ENCODE peak calls at places on chromosomes 6 and 20, in four cellular contexts. J is HCT116, W is K562, L is GM12878. K is an unnamed sample.

GRCh38 chr6:89007209-89008001 is 44.0 kb upstream of the RNGTT start:
- DNase-seq in J (no peak), W (no peak), L (no peak), K (no peak)

GRCh38 chr6:122869437-122870024 is 80.5 kb downstream of the SMPDL3A start:
- DNase-seq in J (peak; percentile 43), W (peak; percentile 29), L (no peak), K (peak; percentile 60)

GRCh38 chr20:48824830-48825550 is 2.8 kb downstream of the PREX1 start:
- DNase-seq in J (no peak), W (no peak), L (no peak), K (no peak)

GRCh38 chr6:36068012-36068392 is 40.4 kb downstream of the MAPK14 start:
- DNase-seq in J (no peak), W (no peak), L (no peak), K (no peak)

GRCh38 chr20:8854566-8854965 is 214.3 kb upstream of the PLCB4 start:
- DNase-seq in J (no peak), W (no peak), L (no peak), K (no peak)

GRCh38 chr6:162245831-162246230 is 481.7 kb downstream of the PRKN start:
- DNase-seq in J (no peak), W (no peak), L (no peak), K (no peak)

GRCh38 chr6:150880336-150880735 is 14.8 kb downstream of the MTHFD1L start:
- DNase-seq in J (no peak), W (no peak), L (no peak), K (no peak)

GRCh38 chr6:99613398-99613704 is 6.7 kb downstream of the PRDM13 start:
- DNase-seq in J (no peak), W (no peak), L (no peak), K (peak; percentile 88)

GRCh38 chr6:52644246-52644645 is 26.7 kb upstream of the TMEM14A start:
- DNase-seq in J (no peak), W (no peak), L (no peak), K (no peak)

GRCh38 chr6:136969433-136969832 is 47.3 kb downstream of the SLC35D3 start:
- DNase-seq in J (no peak), W (no peak), L (no peak), K (peak; percentile 44)

GRCh38 chr6:74250161-74250560 is 554.2 kb downstream of the CD109 start:
- DNase-seq in J (no peak), W (no peak), L (no peak), K (no peak)

GRCh38 chr6:137536104-137536773 is 42.0 kb upstream of the OLIG3 start:
- DNase-seq in J (no peak), W (no peak), L (no peak), K (no peak)

GRCh38 chr20:24871429-24872213 is 77.4 kb upstream of the CST7 start:
- DNase-seq in J (no peak), W (no peak), L (no peak), K (no peak)

GRCh38 chr20:61791995-61792394 is 273.7 kb downstream of the TAF4 start:
- DNase-seq in J (no peak), W (no peak), L (no peak), K (no peak)

GRCh38 chr6:111758608-111759293 is 114.5 kb downstream of the FYN start:
- DNase-seq in J (no peak), W (no peak), L (no peak), K (no peak)

GRCh38 chr6:132525866-132526265 is 12.2 kb upstream of the TAAR9 start:
- DNase-seq in J (no peak), W (no peak), L (no peak), K (no peak)

DNA sequence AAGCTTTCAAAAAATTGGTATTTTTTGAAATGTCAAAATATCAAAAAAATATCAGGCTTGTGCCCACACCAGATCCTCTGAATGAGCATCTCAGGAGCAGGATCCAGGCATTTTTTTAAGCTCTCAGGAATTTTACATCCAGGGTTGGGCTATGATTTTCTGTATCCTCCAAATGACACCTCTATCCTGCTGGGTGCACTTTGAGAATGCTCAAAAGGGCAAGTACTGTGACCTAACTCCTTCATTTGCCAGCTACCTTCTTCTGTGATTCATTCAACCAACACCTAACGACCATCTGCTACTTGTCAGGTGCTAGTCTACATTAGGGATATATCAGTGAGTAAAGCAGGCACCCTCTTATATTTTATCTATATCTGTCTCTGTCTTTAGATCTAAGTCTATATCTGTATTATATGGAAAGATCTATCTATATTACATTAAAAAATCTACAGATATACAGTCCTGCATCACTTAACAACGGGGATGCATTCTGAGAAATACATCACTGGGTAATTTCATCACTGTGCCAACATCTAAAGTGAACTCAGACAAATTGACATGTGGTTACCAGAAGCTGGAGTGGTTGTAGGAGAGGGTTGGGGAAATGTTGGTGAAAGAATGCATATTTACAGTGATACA is 131.6 kb downstream of the KIF16B start:
- DNase-seq in J (no peak), W (no peak), L (no peak), K (peak; percentile 24)
- H3K9me3 ChIP-seq in J (no peaks in the 10 kb centered on the region), W (no peaks in the 10 kb centered on the region), L (no peaks in the 10 kb centered on the region), K (no peaks in the 10 kb centered on the region)

GRCh38 chr20:64051033-64051452 is 1.6 kb upstream of the SOX18 start:
- DNase-seq in J (no peak), W (no peak), L (no peak), K (no peak)

GRCh38 chr20:64050261-64051032 is 1.0 kb upstream of the SOX18 start:
- DNase-seq in J (no peak), W (peak; percentile 69), L (no peak), K (no peak)

GRCh38 chr20:64049060-64049886 is at the start of gene SOX18:
- DNase-seq in J (no peak), W (peak; percentile 82), L (no peak), K (peak; percentile 83)

GRCh38 chr20:64048402-64049044 is 916 bp downstream of the SOX18 start:
- DNase-seq in J (no peak), W (peak; percentile 57), L (no peak), K (peak; percentile 65)

DNA sequence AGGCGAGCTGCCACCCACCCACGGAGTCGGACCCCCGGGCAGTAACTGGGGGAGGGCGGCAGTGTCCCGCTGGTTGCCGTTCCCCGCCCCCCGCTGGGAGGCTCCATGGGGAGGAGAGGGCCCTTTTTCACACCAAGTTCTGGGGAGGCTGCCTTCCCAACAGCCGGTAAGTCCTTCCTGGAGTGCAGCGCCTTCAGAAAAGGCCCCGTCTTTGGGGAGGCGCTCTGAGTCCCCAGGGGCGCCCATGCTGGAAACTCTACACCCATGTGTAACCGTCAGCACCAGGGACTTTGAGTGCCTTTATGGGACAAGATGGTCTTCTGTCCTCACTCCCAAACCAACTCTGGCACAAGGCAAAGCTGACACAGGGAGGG is 435 bp upstream of the SOX18 start:
- DNase-seq in J (no peak), W (peak; percentile 71), L (no peak), K (no peak)
- TF ChIP-seq MAX in J (no peak), W (peak; percentile 17), L (no peak), K (no peak)

DNA sequence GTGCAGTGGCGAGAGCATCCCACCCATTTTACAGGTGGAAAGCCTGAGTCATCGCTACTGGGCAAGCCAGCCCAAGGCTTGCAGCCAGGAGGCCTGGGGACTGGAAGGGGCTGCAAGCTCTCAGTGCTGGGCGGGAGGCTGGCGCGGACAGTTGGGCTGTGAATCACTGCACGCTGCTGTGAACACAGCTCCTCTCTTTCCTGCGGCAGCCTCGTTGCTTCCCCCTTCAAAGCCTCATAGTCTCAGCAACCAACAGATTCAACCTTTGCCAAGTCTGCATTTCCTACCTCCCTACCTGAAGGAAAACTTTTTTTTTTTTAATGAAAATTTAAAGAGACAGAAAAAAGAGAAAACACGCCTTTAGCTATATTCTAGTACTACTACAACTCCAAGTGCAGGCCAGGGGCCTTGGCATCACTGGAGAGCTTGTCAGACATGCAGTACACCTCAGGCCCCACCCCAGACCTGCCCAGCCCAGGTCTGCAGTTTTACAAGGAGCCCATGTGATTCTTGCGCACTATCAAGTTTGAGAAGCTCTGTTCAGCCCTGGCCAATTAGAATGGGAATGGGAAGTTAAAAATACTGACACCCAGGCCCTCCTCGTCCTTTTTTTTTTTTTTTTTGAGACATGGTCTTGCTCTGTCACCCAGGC is 85.1 kb downstream of the NFATC2 start:
- DNase-seq in J (peak; percentile 24), W (no peak), L (no peak), K (peak; percentile 44)
- TF ChIP-seq ZBTB33 in J (no peak), W (no peak), L (no peak), K (no peak)

GRCh38 chr6:168040856-168041496 is 38.0 kb downstream of the FRMD1 start:
- DNase-seq in J (no peak), W (no peak), L (no peak), K (no peak)
- H3K9me3 ChIP-seq in J (no peaks in the 10 kb centered on the region), W (no peaks in the 10 kb centered on the region), L (no peaks in the 10 kb centered on the region), K (no peaks in the 10 kb centered on the region)

K was measured in SK-N-SH.